ENCODE peak calls at places on chromosomes 16 and 17, in five cellular contexts. One of them, this sample, is unnamed.

GRCh38 chr17:59365383-59365981 is 34.0 kb downstream of the YPEL2 start:
- DNase-seq in right atrium auricular region: no peak
- DNase-seq in psoas muscle: no peak
- DNase-seq in OCI-LY7: peak
- DNase-seq in A549: no peak
- DNase-seq in this sample: no peak

GRCh38 chr17:58755577-58756245 is at the start of gene PPM1E:
- DNase-seq in right atrium auricular region: no peak
- DNase-seq in psoas muscle: peak
- DNase-seq in OCI-LY7: peak
- DNase-seq in A549: peak
- DNase-seq in this sample: peak

GRCh38 chr17:74778960-74779359 is 2.8 kb upstream of the NAT9 start:
- DNase-seq in right atrium auricular region: no peak
- DNase-seq in psoas muscle: no peak
- DNase-seq in OCI-LY7: no peak
- DNase-seq in A549: no peak
- DNase-seq in this sample: no peak

GRCh38 chr16:79211581-79211980 is 389.0 kb downstream of the MAF start:
- DNase-seq in right atrium auricular region: no peak
- DNase-seq in psoas muscle: peak
- DNase-seq in OCI-LY7: no peak
- DNase-seq in A549: no peak
- DNase-seq in this sample: no peak

GRCh38 chr17:47808036-47808829 is 13.4 kb downstream of the OSBPL7 start:
- DNase-seq in right atrium auricular region: no peak
- DNase-seq in psoas muscle: no peak
- DNase-seq in OCI-LY7: no peak
- DNase-seq in A549: no peak
- DNase-seq in this sample: no peak

GRCh38 chr16:49781401-49781800 is 74.5 kb downstream of the ZNF423 start:
- DNase-seq in right atrium auricular region: no peak
- DNase-seq in psoas muscle: no peak
- DNase-seq in OCI-LY7: no peak
- DNase-seq in A549: no peak
- DNase-seq in this sample: no peak

GRCh38 chr16:19698480-19699465 is 19.3 kb downstream of the KNOP1 start:
- DNase-seq in right atrium auricular region: no peak
- DNase-seq in psoas muscle: peak
- DNase-seq in OCI-LY7: no peak
- DNase-seq in A549: no peak
- DNase-seq in this sample: no peak

GRCh38 chr17:29237476-29238132 is 9.1 kb upstream of the CRYBA1 start:
- DNase-seq in right atrium auricular region: no peak
- DNase-seq in psoas muscle: no peak
- DNase-seq in OCI-LY7: no peak
- DNase-seq in A549: no peak
- DNase-seq in this sample: peak

GRCh38 chr16:73015612-73016487 is 32.1 kb downstream of the ZFHX3 start:
- DNase-seq in right atrium auricular region: no peak
- DNase-seq in psoas muscle: no peak
- DNase-seq in OCI-LY7: no peak
- DNase-seq in A549: peak
- DNase-seq in this sample: no peak

GRCh38 chr17:51860934-51861561 is 297.5 kb downstream of the CA10 start:
- DNase-seq in right atrium auricular region: no peak
- DNase-seq in psoas muscle: no peak
- DNase-seq in OCI-LY7: peak
- DNase-seq in A549: peak
- DNase-seq in this sample: no peak

GRCh38 chr16:64137976-64138375 is 983.9 kb downstream of the CDH11 start:
- DNase-seq in right atrium auricular region: no peak
- DNase-seq in psoas muscle: no peak
- DNase-seq in OCI-LY7: no peak
- DNase-seq in A549: no peak
- DNase-seq in this sample: no peak

GRCh38 chr16:49620158-49620867 is 235.6 kb downstream of the ZNF423 start:
- DNase-seq in right atrium auricular region: peak
- DNase-seq in psoas muscle: peak
- DNase-seq in OCI-LY7: no peak
- DNase-seq in A549: peak
- DNase-seq in this sample: peak

GRCh38 chr17:60971515-60972369 is 294.1 kb downstream of the BCAS3 start:
- DNase-seq in right atrium auricular region: no peak
- DNase-seq in psoas muscle: no peak
- DNase-seq in OCI-LY7: peak
- DNase-seq in A549: peak
- DNase-seq in this sample: no peak

GRCh38 chr16:53041196-53041977 is 11.3 kb downstream of the CHD9NB start:
- DNase-seq in right atrium auricular region: peak
- DNase-seq in psoas muscle: peak
- DNase-seq in OCI-LY7: no peak
- DNase-seq in A549: no peak
- DNase-seq in this sample: peak

GRCh38 chr16:1430759-1431496 is at the start of gene PERCC1:
- DNase-seq in right atrium auricular region: no peak
- DNase-seq in psoas muscle: no peak
- DNase-seq in OCI-LY7: no peak
- DNase-seq in A549: no peak
- DNase-seq in this sample: no peak

GRCh38 chr16:61858996-61859395 is 177.2 kb downstream of the CDH8 start:
- DNase-seq in right atrium auricular region: no peak
- DNase-seq in psoas muscle: no peak
- DNase-seq in OCI-LY7: no peak
- DNase-seq in A549: no peak
- DNase-seq in this sample: no peak

GRCh38 chr17:79942591-79943353 is 92.9 kb downstream of the TBC1D16 start:
- DNase-seq in right atrium auricular region: no peak
- DNase-seq in psoas muscle: peak
- DNase-seq in OCI-LY7: peak
- DNase-seq in A549: no peak
- DNase-seq in this sample: no peak

GRCh38 chr17:41428591-41429326 is 4.4 kb upstream of the KRT37 start:
- DNase-seq in right atrium auricular region: no peak
- DNase-seq in psoas muscle: no peak
- DNase-seq in OCI-LY7: no peak
- DNase-seq in A549: no peak
- DNase-seq in this sample: no peak

GRCh38 chr17:76696763-76697701 is 13.7 kb downstream of the MXRA7 start:
- DNase-seq in right atrium auricular region: peak
- DNase-seq in psoas muscle: peak
- DNase-seq in OCI-LY7: peak
- DNase-seq in A549: no peak
- DNase-seq in this sample: no peak

GRCh38 chr17:12445331-12445730 is 220.4 kb upstream of the MYOCD start:
- DNase-seq in right atrium auricular region: no peak
- DNase-seq in psoas muscle: no peak
- DNase-seq in OCI-LY7: no peak
- DNase-seq in A549: no peak
- DNase-seq in this sample: no peak

GRCh38 chr16:50360033-50360778 is 8.6 kb downstream of the BRD7 start:
- DNase-seq in right atrium auricular region: no peak
- DNase-seq in psoas muscle: no peak
- DNase-seq in OCI-LY7: no peak
- DNase-seq in A549: no peak
- DNase-seq in this sample: no peak

GRCh38 chr16:25265968-25266367 is 8.3 kb upstream of the ZKSCAN2 start:
- DNase-seq in right atrium auricular region: no peak
- DNase-seq in psoas muscle: no peak
- DNase-seq in OCI-LY7: no peak
- DNase-seq in A549: no peak
- DNase-seq in this sample: no peak

GRCh38 chr16:15961060-15961511 is 11.7 kb downstream of the ABCC1 start:
- DNase-seq in right atrium auricular region: no peak
- DNase-seq in psoas muscle: no peak
- DNase-seq in OCI-LY7: peak
- DNase-seq in A549: no peak
- DNase-seq in this sample: no peak

GRCh38 chr16:4935231-4935855 is 1.6 kb downstream of the PPL start:
- DNase-seq in right atrium auricular region: peak
- DNase-seq in psoas muscle: peak
- DNase-seq in OCI-LY7: no peak
- DNase-seq in A549: no peak
- DNase-seq in this sample: no peak

GRCh38 chr17:20234266-20234665 is 225.1 kb downstream of the SPECC1 start:
- DNase-seq in right atrium auricular region: no peak
- DNase-seq in psoas muscle: no peak
- DNase-seq in OCI-LY7: no peak
- DNase-seq in A549: no peak
- DNase-seq in this sample: no peak

GRCh38 chr16:68444058-68444657 is 4.2 kb downstream of the SMPD3 start:
- DNase-seq in right atrium auricular region: no peak
- DNase-seq in psoas muscle: no peak
- DNase-seq in OCI-LY7: no peak
- DNase-seq in A549: no peak
- DNase-seq in this sample: no peak

GRCh38 chr16:88088161-88088581 is 136.9 kb downstream of the BANP start:
- DNase-seq in right atrium auricular region: peak
- DNase-seq in psoas muscle: no peak
- DNase-seq in OCI-LY7: no peak
- DNase-seq in A549: no peak
- DNase-seq in this sample: no peak

GRCh38 chr17:59381716-59382570 is 50.5 kb downstream of the YPEL2 start:
- DNase-seq in right atrium auricular region: no peak
- DNase-seq in psoas muscle: no peak
- DNase-seq in OCI-LY7: no peak
- DNase-seq in A549: no peak
- DNase-seq in this sample: no peak

GRCh38 chr16:13203725-13204124 is 302.3 kb downstream of the SHISA9 start:
- DNase-seq in right atrium auricular region: no peak
- DNase-seq in psoas muscle: no peak
- DNase-seq in OCI-LY7: no peak
- DNase-seq in A549: no peak
- DNase-seq in this sample: no peak

GRCh38 chr16:13158427-13158826 is 257.0 kb downstream of the SHISA9 start:
- DNase-seq in right atrium auricular region: no peak
- DNase-seq in psoas muscle: no peak
- DNase-seq in OCI-LY7: no peak
- DNase-seq in A549: no peak
- DNase-seq in this sample: no peak

GRCh38 chr17:79371984-79372383 is 238.9 kb downstream of the RBFOX3 start:
- DNase-seq in right atrium auricular region: no peak
- DNase-seq in psoas muscle: no peak
- DNase-seq in OCI-LY7: no peak
- DNase-seq in A549: no peak
- DNase-seq in this sample: no peak

GRCh38 chr17:5705081-5705875 is 121.0 kb upstream of the NLRP1 start:
- DNase-seq in right atrium auricular region: no peak
- DNase-seq in psoas muscle: no peak
- DNase-seq in OCI-LY7: peak
- DNase-seq in A549: peak
- DNase-seq in this sample: peak

GRCh38 chr16:21608647-21609328 is 9.4 kb downstream of the METTL9 start:
- DNase-seq in right atrium auricular region: no peak
- DNase-seq in psoas muscle: no peak
- DNase-seq in OCI-LY7: no peak
- DNase-seq in A549: no peak
- DNase-seq in this sample: no peak

GRCh38 chr16:30370444-30371247 is at the start of gene TBC1D10B:
- DNase-seq in right atrium auricular region: peak
- DNase-seq in psoas muscle: peak
- DNase-seq in OCI-LY7: peak
- DNase-seq in A549: peak
- DNase-seq in this sample: peak
- TF ChIP-seq CTCF in right atrium auricular region: peak
- TF ChIP-seq CTCF in psoas muscle: peak
- TF ChIP-seq CTCF in OCI-LY7: peak
- TF ChIP-seq CTCF in A549: no peak
- TF ChIP-seq CTCF in this sample: peak

GRCh38 chr17:73272906-73273218 is 11.2 kb upstream of the CPSF4L start:
- DNase-seq in right atrium auricular region: no peak
- DNase-seq in psoas muscle: no peak
- DNase-seq in OCI-LY7: no peak
- DNase-seq in A549: no peak
- DNase-seq in this sample: no peak
- TF ChIP-seq CTCF in right atrium auricular region: no peak
- TF ChIP-seq CTCF in psoas muscle: no peak
- TF ChIP-seq CTCF in OCI-LY7: no peak
- TF ChIP-seq CTCF in A549: no peak
- TF ChIP-seq CTCF in this sample: no peak

GRCh38 chr16:9139965-9140364 is 48.5 kb downstream of the HAPSTR1 start:
- DNase-seq in right atrium auricular region: no peak
- DNase-seq in psoas muscle: peak
- DNase-seq in OCI-LY7: peak
- DNase-seq in A549: no peak
- DNase-seq in this sample: no peak

GRCh38 chr16:9136596-9136995 is 45.2 kb downstream of the HAPSTR1 start:
- DNase-seq in right atrium auricular region: no peak
- DNase-seq in psoas muscle: peak
- DNase-seq in OCI-LY7: no peak
- DNase-seq in A549: no peak
- DNase-seq in this sample: no peak

GRCh38 chr16:9141813-9142212 is 50.4 kb downstream of the HAPSTR1 start:
- DNase-seq in right atrium auricular region: no peak
- DNase-seq in psoas muscle: peak
- DNase-seq in OCI-LY7: no peak
- DNase-seq in A549: no peak
- DNase-seq in this sample: no peak

GRCh38 chr16:9138021-9138680 is 46.7 kb downstream of the HAPSTR1 start:
- DNase-seq in right atrium auricular region: no peak
- DNase-seq in psoas muscle: peak
- DNase-seq in OCI-LY7: no peak
- DNase-seq in A549: no peak
- DNase-seq in this sample: no peak

DNA sequence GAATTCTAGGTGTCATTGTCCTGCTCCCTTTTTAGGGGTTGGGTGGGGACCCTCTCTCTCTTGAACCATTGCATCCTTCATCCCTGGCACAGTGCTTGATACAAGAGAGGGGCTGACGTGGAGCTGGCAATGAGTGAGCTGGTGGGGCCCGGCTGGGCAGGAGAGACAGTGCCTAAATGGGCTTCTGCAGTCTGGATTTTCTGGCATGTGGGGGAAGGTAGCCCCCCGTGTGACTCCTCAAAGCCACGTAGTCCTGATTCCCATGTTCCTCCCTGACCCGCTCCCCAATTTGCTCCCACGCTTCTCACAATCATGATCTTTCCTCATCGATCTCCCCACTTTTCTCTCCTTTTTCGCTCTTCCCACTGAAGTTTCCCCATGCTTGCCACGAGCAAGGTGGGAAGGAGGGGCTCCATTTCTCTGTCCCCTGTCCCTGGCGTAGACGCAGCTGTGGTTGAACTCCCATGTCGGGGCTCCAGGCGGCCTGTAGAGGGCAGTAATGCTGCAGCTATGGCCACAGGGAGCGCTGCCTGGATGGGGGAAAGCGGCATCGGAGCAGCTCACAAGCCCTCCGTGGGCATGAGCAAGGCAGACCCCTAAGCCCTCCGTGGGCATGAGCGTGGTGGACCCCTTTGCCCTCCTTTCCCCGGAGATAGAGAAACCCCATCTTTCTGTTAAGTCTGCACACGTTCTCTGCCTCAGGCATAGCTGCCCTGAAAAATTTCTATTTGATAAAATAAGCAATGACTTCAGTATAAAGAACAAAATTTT is 47.5 kb downstream of the HAPSTR1 start:
- DNase-seq in right atrium auricular region: peak
- DNase-seq in psoas muscle: peak
- DNase-seq in OCI-LY7: peak
- DNase-seq in A549: peak
- DNase-seq in this sample: peak
- TF ChIP-seq CTCF in right atrium auricular region: peak
- TF ChIP-seq CTCF in psoas muscle: peak
- TF ChIP-seq CTCF in OCI-LY7: peak
- TF ChIP-seq CTCF in A549: peak
- TF ChIP-seq CTCF in this sample: peak

GRCh38 chr16:2586241-2586640 is 48.4 kb downstream of the PDPK1 start:
- DNase-seq in right atrium auricular region: no peak
- DNase-seq in psoas muscle: peak
- DNase-seq in OCI-LY7: no peak
- DNase-seq in A549: no peak
- DNase-seq in this sample: no peak
- TF ChIP-seq CTCF in right atrium auricular region: no peak
- TF ChIP-seq CTCF in psoas muscle: no peak
- TF ChIP-seq CTCF in OCI-LY7: peak
- TF ChIP-seq CTCF in A549: no peak
- TF ChIP-seq CTCF in this sample: no peak